ENCODE peak calls at places on chromosomes 16 and 17, in seven cellular contexts. Z is HCT116, J is mammary epithelial cell, B is IMR-90, K is MM.1S, O is heart right ventricle, M is GM23248. L is an unnamed sample. For H3K36me3, the result is how much of the 10 kb centered on the place peaks cover.

GRCh38 chr17:61313515-61314326 is 85.9 kb upstream of the TBX2 start:
- DNase-seq in K (no peak), Z (no peak), M (no peak), B (no peak), O (peak), J (no peak), L (no peak)

GRCh38 chr17:18021372-18021771 is 17.6 kb downstream of the ATPAF2 start:
- DNase-seq in K (no peak), B (no peak), Z (no peak), M (no peak), O (no peak), J (no peak), L (no peak)

GRCh38 chr16:2211923-2212347 is 1.3 kb upstream of the BRICD5 start:
- DNase-seq in B (no peak), K (no peak), M (no peak), J (no peak), O (no peak), Z (no peak), L (no peak)

GRCh38 chr16:82481455-82481854 is 145.3 kb upstream of the CDH13 start:
- DNase-seq in M (peak), J (no peak), K (no peak), B (peak), O (no peak), Z (no peak), L (no peak)

GRCh38 chr16:8867483-8868271 is 1.1 kb downstream of the CARHSP1 start:
- DNase-seq in M (peak), Z (no peak), O (peak), K (peak), B (no peak), J (no peak), L (no peak)

GRCh38 chr17:70683936-70684335 is 514.6 kb downstream of the KCNJ2 start:
- DNase-seq in J (no peak), Z (no peak), O (no peak), K (no peak), M (no peak), B (no peak), L (no peak)

GRCh38 chr17:45722161-45722560 is 62.0 kb upstream of the CRHR1 start:
- DNase-seq in B (peak), Z (peak), O (no peak), J (no peak), K (no peak), M (peak), L (no peak)

GRCh38 chr16:54657709-54658102 is 273.0 kb upstream of the IRX5 start:
- DNase-seq in Z (no peak), M (no peak), K (no peak), J (no peak), B (no peak), O (no peak), L (no peak)

DNA sequence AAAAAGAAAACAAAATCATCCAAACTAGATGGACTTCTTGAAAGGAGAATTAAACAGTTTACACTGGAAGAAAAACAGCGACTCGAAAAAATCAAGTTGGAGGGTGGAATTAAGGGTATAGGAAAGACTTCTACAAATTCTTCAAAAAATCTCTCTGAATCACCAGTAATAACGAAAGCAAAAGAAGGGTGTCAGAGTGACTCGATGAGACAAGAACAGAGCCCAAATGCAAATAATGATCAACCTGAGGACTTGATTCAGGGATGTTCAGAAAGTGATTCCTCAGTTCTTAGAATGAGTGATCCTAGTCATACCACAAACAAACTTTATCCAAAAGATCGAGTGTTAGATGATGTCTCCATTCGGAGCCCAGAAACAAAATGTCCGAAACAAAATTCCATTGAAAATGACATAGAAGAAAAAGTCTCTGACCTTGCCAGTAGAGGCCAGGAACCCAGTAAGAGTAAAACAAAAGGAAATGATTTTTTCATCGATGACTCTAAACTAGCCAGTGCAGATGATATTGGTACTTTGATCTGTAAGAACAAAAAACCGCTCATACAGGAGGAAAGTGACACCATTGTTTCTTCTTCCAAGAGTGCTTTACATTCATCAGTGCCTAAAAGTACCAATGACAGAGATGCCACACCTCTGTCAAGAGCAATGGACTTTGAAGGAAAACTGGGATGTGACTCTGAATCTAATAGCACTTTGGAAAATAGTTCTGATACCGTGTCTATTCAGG is 85.1 kb downstream of the C17orf58 start:
- DNase-seq in O (no peak), J (no peak), B (no peak), M (no peak), Z (no peak), K (no peak), L (no peak)
- H3K36me3 ChIP-seq in O (under half), J (under half), B (under half), M (half or more), Z (under half), K (under half), L (under half)

GRCh38 chr16:88650749-88651275 is at the start of gene CYBA:
- DNase-seq in J (no peak), B (peak), Z (peak), O (peak), K (peak), M (peak), L (peak)
- H3K36me3 ChIP-seq in J (under half), B (under half), Z (under half), O (under half), K (under half), M (under half), L (under half)

DNA sequence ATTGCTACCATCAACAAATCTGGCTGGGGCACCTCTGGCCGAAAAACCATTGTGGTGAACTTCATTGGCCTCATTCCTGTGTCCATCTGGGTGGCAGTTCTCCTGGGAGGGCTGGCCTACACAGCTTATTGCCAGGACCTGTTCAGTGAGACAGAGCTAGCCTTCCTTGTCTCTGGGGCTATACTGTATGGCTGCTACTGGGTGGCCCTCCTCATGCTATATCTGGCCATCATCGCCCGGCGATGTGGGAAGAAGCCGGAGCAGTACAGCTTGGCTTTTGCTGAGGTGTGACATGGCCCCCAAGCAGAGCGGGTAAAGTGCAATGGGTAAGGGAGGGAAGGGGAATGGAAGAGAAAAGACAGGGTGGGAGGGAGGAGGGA is 9.5 kb downstream of the HAS3 start:
- DNase-seq in K (no peak), Z (no peak), J (no peak), B (no peak), O (no peak), M (no peak), L (no peak)
- H3K36me3 ChIP-seq in K (under half), Z (half or more), J (half or more), B (half or more), O (under half), M (under half), L (under half)

GRCh38 chr16:11689031-11689840 is 21.0 kb downstream of the SNN start:
- DNase-seq in K (peak), Z (no peak), B (no peak), M (no peak), J (no peak), O (no peak), L (peak)

GRCh38 chr16:11691771-11692170 is 23.5 kb downstream of the SNN start:
- DNase-seq in Z (no peak), K (no peak), O (no peak), B (no peak), J (no peak), M (no peak), L (no peak)

GRCh38 chr16:11692171-11692570 is 23.9 kb downstream of the SNN start:
- DNase-seq in M (no peak), B (no peak), Z (no peak), O (no peak), K (no peak), J (no peak), L (no peak)

GRCh38 chr16:11691235-11691634 is 23.0 kb downstream of the SNN start:
- DNase-seq in Z (no peak), J (no peak), K (no peak), B (no peak), O (no peak), M (no peak), L (no peak)

DNA sequence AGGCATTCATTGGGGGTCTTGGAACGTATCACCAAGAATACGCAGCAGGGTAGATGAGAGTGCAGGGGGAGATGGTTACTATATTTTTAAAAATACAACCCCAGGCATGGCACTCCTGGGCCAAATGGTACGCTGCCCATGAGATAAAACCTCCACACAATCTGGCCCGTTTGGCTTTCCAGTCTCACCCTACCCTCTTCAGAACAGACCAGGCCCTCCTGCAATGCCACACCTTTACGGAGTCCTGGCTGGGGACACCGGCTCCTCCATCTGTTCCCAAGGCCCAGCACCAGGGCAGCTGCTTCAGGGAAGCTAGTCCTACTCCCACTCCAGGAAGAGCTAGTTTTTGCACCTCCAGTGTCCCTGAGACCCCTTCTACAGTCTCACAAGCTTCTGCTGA is 24.4 kb downstream of the SNN start:
- DNase-seq in J (no peak), M (no peak), K (no peak), Z (no peak), B (no peak), O (no peak), L (no peak)
- H3K36me3 ChIP-seq in J (under half), M (under half), K (under half), Z (under half), B (under half), O (under half), L (under half)

GRCh38 chr17:826778-827177 is 44.6 kb downstream of the MRM3 start:
- DNase-seq in M (no peak), O (no peak), J (no peak), Z (no peak), B (no peak), K (no peak), L (no peak)
- H3K36me3 ChIP-seq in M (under half), O (under half), J (under half), Z (under half), B (under half), K (under half), L (under half)

GRCh38 chr17:48852251-48852650 is 21.4 kb downstream of the CALCOCO2 start:
- DNase-seq in Z (no peak), J (no peak), K (no peak), B (no peak), O (no peak), M (no peak), L (no peak)

GRCh38 chr17:48850792-48851325 is 20.0 kb downstream of the CALCOCO2 start:
- DNase-seq in M (no peak), Z (no peak), O (no peak), K (peak), J (no peak), B (no peak), L (no peak)

GRCh38 chr17:48860034-48860433 is 29.2 kb downstream of the CALCOCO2 start:
- DNase-seq in B (no peak), M (peak), Z (no peak), K (no peak), J (no peak), O (no peak), L (no peak)

GRCh38 chr17:48856122-48856821 is 25.4 kb downstream of the CALCOCO2 start:
- DNase-seq in O (no peak), J (no peak), K (no peak), B (no peak), Z (no peak), M (no peak), L (no peak)

DNA sequence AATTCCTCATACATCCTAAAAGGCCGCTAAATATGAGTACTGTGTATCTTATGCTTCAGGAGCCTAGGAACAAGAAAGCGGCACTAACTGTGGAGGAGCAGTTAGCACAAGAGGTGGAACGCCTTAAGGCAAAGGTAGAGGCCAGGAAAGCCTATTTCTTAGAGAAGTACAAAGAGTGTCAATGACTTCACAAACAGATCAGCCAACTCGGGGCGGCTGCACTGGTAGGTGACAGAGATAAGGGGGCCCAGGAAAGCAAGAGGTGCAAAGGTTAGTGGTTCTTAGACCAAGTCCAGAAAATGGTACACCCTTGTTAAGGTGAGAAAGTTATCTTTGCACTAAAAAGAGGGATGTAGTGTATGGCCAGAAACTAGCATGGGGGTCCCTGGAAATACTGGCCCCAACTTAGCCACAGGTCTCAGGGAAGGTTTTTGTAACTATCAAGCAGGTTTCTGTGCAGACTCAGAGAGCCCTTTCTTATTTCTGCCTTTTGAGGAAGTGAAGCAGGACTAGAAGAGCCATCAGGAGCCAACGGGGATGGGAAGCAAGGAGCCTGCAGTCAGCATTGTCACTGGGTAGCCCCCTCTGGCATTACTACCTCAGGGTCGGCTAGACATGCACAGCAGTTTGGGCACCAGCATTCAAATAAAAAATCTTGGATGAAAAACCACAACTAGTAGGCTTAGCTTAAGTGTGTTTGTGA is 24.1 kb downstream of the CALCOCO2 start:
- DNase-seq in M (no peak), O (no peak), Z (no peak), K (no peak), J (no peak), B (no peak), L (no peak)
- H3K36me3 ChIP-seq in M (half or more), O (half or more), Z (under half), K (under half), J (under half), B (under half), L (under half)

DNA sequence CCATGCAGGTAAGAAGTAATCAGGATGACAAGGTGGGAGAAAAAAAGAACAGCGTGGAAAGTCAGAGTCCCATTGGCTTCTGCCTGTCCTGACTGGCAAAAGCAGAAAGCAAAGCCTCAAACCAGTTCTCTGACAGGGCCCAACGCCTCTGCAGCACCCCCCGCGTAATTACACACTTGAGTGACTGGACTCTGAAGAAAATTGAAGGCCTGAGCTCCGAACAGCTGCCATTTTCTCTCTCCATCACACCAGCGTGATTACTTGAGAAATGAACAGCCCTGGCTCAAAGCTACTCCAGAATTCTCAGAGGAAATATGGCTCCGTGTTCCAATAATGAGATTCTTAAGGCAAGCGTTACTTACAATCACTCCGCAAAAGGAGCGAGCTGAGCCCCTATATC is 142.8 kb upstream of the C17orf78 start:
- DNase-seq in K (no peak), O (no peak), J (no peak), Z (no peak), B (no peak), M (no peak), L (no peak)
- H3K36me3 ChIP-seq in K (under half), O (under half), J (half or more), Z (under half), B (under half), M (under half), L (under half)

DNA sequence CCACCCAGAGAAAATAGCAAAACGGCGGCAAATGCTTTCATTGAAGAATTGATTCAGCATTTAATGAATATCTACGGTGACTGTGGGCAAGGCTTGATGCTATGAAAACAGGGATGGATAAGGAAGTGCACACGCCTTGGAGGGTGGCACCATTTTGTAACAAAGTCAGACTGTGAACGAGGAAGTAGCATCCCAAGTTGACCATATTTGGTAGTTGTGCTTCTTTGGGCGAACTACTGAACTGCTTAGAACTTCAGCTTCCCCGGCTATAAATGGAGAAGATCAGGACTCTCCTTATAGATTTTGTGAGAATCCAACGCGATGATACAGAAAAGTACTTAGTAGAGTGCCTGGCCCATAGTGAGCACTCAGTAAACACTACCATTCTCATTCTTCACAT is 303.2 kb downstream of the MAF start:
- DNase-seq in B (no peak), Z (no peak), J (no peak), M (no peak), K (no peak), O (no peak), L (no peak)
- H3K36me3 ChIP-seq in B (under half), Z (under half), J (under half), M (under half), K (under half), O (under half), L (under half)

L was measured in GM06990.